ENCODE peak calls at places on chromosomes 3 and 15, in six cellular contexts. S, I, E, W, R and B are unnamed samples.

GRCh38 chr15:76170426-76170800 is 110.6 kb downstream of the TMEM266 start:
- DNase-seq in S (no peak), I (no peak), E (no peak), W (no peak), R (no peak), B (no peak)

GRCh38 chr3:138092023-138092422 is 23.4 kb downstream of the DZIP1L start:
- DNase-seq in S (no peak), I (no peak), E (no peak), W (no peak), R (no peak), B (peak)

GRCh38 chr3:120475722-120476385 is 25.1 kb upstream of the FSTL1 start:
- DNase-seq in S (no peak), I (no peak), E (no peak), W (no peak), R (no peak), B (peak)

GRCh38 chr3:20100106-20100605 is 59.9 kb downstream of the KAT2B start:
- DNase-seq in S (no peak), I (no peak), E (no peak), W (no peak), R (no peak), B (no peak)

GRCh38 chr3:48436477-48436787 is 3.5 kb downstream of the CCDC51 start:
- DNase-seq in S (no peak), I (no peak), E (no peak), W (no peak), R (no peak), B (no peak)

GRCh38 chr3:86937306-86937791 is 53.6 kb downstream of the VGLL3 start:
- DNase-seq in S (peak), I (no peak), E (no peak), W (peak), R (peak), B (peak)

GRCh38 chr3:87426916-87427315 is 150.5 kb upstream of the POU1F1 start:
- DNase-seq in S (no peak), I (no peak), E (no peak), W (no peak), R (peak), B (no peak)

GRCh38 chr3:148790841-148791240 is 36.8 kb upstream of the CPB1 start:
- DNase-seq in S (peak), I (no peak), E (no peak), W (no peak), R (no peak), B (peak)

GRCh38 chr3:33184863-33185262 is 33.7 kb downstream of the SUSD5 start:
- DNase-seq in S (no peak), I (no peak), E (no peak), W (no peak), R (no peak), B (no peak)

GRCh38 chr3:67875338-67875737 is 220.9 kb upstream of the SUCLG2 start:
- DNase-seq in S (no peak), I (no peak), E (no peak), W (no peak), R (no peak), B (peak)

GRCh38 chr15:63277044-63277892 is at the start of gene APH1B:
- DNase-seq in S (peak), I (peak), E (peak), W (no peak), R (no peak), B (peak)